ENCODE peak calls at places on chromosomes 13 and 19, in six cellular contexts. One of them, this sample, is unnamed.

GRCh38 chr19:1571358-1571757 is 3.2 kb upstream of the MEX3D start:
- DNase-seq in NCI-H2081: no peak
- DNase-seq in GM23338: no peak
- DNase-seq in progenitor cell of endocrine pancreas: no peak
- DNase-seq in Calu3: no peak
- DNase-seq in T1000: no peak
- DNase-seq in this sample: no peak

GRCh38 chr13:110640591-110641029 is 25.3 kb downstream of the NAXD start:
- DNase-seq in GM23338: no peak
- DNase-seq in T1000: no peak
- DNase-seq in Calu3: no peak
- DNase-seq in progenitor cell of endocrine pancreas: no peak
- DNase-seq in NCI-H2081: no peak
- DNase-seq in this sample: no peak

GRCh38 chr13:88464851-88465250 is 793.7 kb downstream of the SLITRK5 start:
- DNase-seq in GM23338: no peak
- DNase-seq in NCI-H2081: no peak
- DNase-seq in Calu3: no peak
- DNase-seq in progenitor cell of endocrine pancreas: no peak
- DNase-seq in T1000: no peak
- DNase-seq in this sample: no peak

GRCh38 chr13:113390874-113391497 is 27.1 kb upstream of the GRTP1 start:
- DNase-seq in T1000: no peak
- DNase-seq in NCI-H2081: no peak
- DNase-seq in Calu3: no peak
- DNase-seq in progenitor cell of endocrine pancreas: peak
- DNase-seq in GM23338: peak
- DNase-seq in this sample: no peak

GRCh38 chr13:74288361-74288911 is 154.2 kb upstream of the KLF12 start:
- DNase-seq in T1000: no peak
- DNase-seq in Calu3: peak
- DNase-seq in progenitor cell of endocrine pancreas: no peak
- DNase-seq in GM23338: peak
- DNase-seq in NCI-H2081: peak
- DNase-seq in this sample: peak

GRCh38 chr13:100089633-100090032 is 740 bp downstream of the PCCA start:
- DNase-seq in progenitor cell of endocrine pancreas: no peak
- DNase-seq in NCI-H2081: peak
- DNase-seq in T1000: no peak
- DNase-seq in GM23338: no peak
- DNase-seq in Calu3: no peak
- DNase-seq in this sample: no peak

GRCh38 chr19:4429266-4430200 is 27.1 kb downstream of the CHAF1A start:
- DNase-seq in T1000: no peak
- DNase-seq in Calu3: no peak
- DNase-seq in GM23338: no peak
- DNase-seq in NCI-H2081: no peak
- DNase-seq in progenitor cell of endocrine pancreas: no peak
- DNase-seq in this sample: no peak

GRCh38 chr13:51101636-51102218 is 9.3 kb downstream of the C13orf42 start:
- DNase-seq in GM23338: no peak
- DNase-seq in progenitor cell of endocrine pancreas: no peak
- DNase-seq in T1000: no peak
- DNase-seq in NCI-H2081: peak
- DNase-seq in Calu3: no peak
- DNase-seq in this sample: no peak

GRCh38 chr19:30011051-30011578 is 69.1 kb downstream of the URI1 start:
- DNase-seq in NCI-H2081: no peak
- DNase-seq in GM23338: peak
- DNase-seq in progenitor cell of endocrine pancreas: no peak
- DNase-seq in Calu3: no peak
- DNase-seq in T1000: no peak
- DNase-seq in this sample: no peak

GRCh38 chr13:98406971-98407370 is 169.9 kb downstream of the STK24 start:
- DNase-seq in progenitor cell of endocrine pancreas: no peak
- DNase-seq in Calu3: no peak
- DNase-seq in NCI-H2081: no peak
- DNase-seq in T1000: no peak
- DNase-seq in GM23338: no peak
- DNase-seq in this sample: no peak

GRCh38 chr19:7337380-7338194 is 11.2 kb upstream of the ARHGEF18 start:
- DNase-seq in GM23338: no peak
- DNase-seq in T1000: no peak
- DNase-seq in progenitor cell of endocrine pancreas: no peak
- DNase-seq in Calu3: no peak
- DNase-seq in NCI-H2081: no peak
- DNase-seq in this sample: no peak

GRCh38 chr19:18672606-18673337 is 10.7 kb upstream of the CRTC1 start:
- DNase-seq in GM23338: peak
- DNase-seq in Calu3: no peak
- DNase-seq in progenitor cell of endocrine pancreas: no peak
- DNase-seq in NCI-H2081: no peak
- DNase-seq in T1000: no peak
- DNase-seq in this sample: no peak

GRCh38 chr19:51971624-51972023 is 15.0 kb downstream of the ZNF350 start:
- DNase-seq in Calu3: peak
- DNase-seq in T1000: no peak
- DNase-seq in NCI-H2081: no peak
- DNase-seq in GM23338: peak
- DNase-seq in progenitor cell of endocrine pancreas: no peak
- DNase-seq in this sample: no peak

GRCh38 chr13:35793823-35794222 is 317.3 kb upstream of the MAB21L1 start:
- DNase-seq in progenitor cell of endocrine pancreas: no peak
- DNase-seq in GM23338: no peak
- DNase-seq in T1000: no peak
- DNase-seq in Calu3: no peak
- DNase-seq in NCI-H2081: no peak
- DNase-seq in this sample: no peak

GRCh38 chr13:20993661-20994440 is 67.5 kb downstream of the LATS2 start:
- DNase-seq in GM23338: no peak
- DNase-seq in progenitor cell of endocrine pancreas: no peak
- DNase-seq in Calu3: no peak
- DNase-seq in T1000: peak
- DNase-seq in NCI-H2081: no peak
- DNase-seq in this sample: peak

GRCh38 chr13:71242191-71242590 is 624.8 kb downstream of the DACH1 start:
- DNase-seq in NCI-H2081: peak
- DNase-seq in progenitor cell of endocrine pancreas: no peak
- DNase-seq in GM23338: no peak
- DNase-seq in T1000: no peak
- DNase-seq in Calu3: no peak
- DNase-seq in this sample: no peak

GRCh38 chr13:23550164-23550563 is 20.0 kb upstream of the TNFRSF19 start:
- DNase-seq in NCI-H2081: no peak
- DNase-seq in progenitor cell of endocrine pancreas: no peak
- DNase-seq in Calu3: no peak
- DNase-seq in GM23338: no peak
- DNase-seq in T1000: no peak
- DNase-seq in this sample: no peak

GRCh38 chr19:40598121-40598917 is 2.9 kb upstream of the LTBP4 start:
- DNase-seq in T1000: peak
- DNase-seq in NCI-H2081: peak
- DNase-seq in Calu3: peak
- DNase-seq in GM23338: peak
- DNase-seq in progenitor cell of endocrine pancreas: peak
- DNase-seq in this sample: peak

GRCh38 chr19:29545866-29546582 is 20.2 kb downstream of the VSTM2B start:
- DNase-seq in Calu3: no peak
- DNase-seq in GM23338: no peak
- DNase-seq in T1000: no peak
- DNase-seq in NCI-H2081: no peak
- DNase-seq in progenitor cell of endocrine pancreas: no peak
- DNase-seq in this sample: peak

GRCh38 chr13:48749144-48749543 is 95.4 kb downstream of the CYSLTR2 start:
- DNase-seq in progenitor cell of endocrine pancreas: no peak
- DNase-seq in GM23338: no peak
- DNase-seq in Calu3: no peak
- DNase-seq in NCI-H2081: no peak
- DNase-seq in T1000: no peak
- DNase-seq in this sample: no peak

This sample was measured in sciatic nerve.